ENCODE peak calls at places on chromosomes 16 and 17, in seven cellular contexts. One of them, this sample, is unnamed.

GRCh38 chr16:58127033-58127556 is 2.1 kb downstream of the CFAP20 start:
- DNase-seq in GM12891: no peak
- DNase-seq in GM12878: no peak
- DNase-seq in SK-N-SH: no peak
- DNase-seq in HepG2: peak; percentile 49
- DNase-seq in H1: no peak
- DNase-seq in K562: peak; percentile 29
- DNase-seq in this sample: no peak

GRCh38 chr16:15689290-15689689 is 39.2 kb downstream of the NDE1 start:
- DNase-seq in GM12878: no peak
- DNase-seq in SK-N-SH: no peak
- DNase-seq in HepG2: no peak
- DNase-seq in GM12891: no peak
- DNase-seq in H1: no peak
- DNase-seq in K562: no peak
- DNase-seq in this sample: no peak

GRCh38 chr16:48113471-48113870 is 42.3 kb downstream of the ABCC12 start:
- DNase-seq in GM12878: no peak
- DNase-seq in H1: no peak
- DNase-seq in GM12891: no peak
- DNase-seq in SK-N-SH: peak; percentile 33
- DNase-seq in K562: no peak
- DNase-seq in HepG2: peak; percentile 12
- DNase-seq in this sample: no peak

GRCh38 chr16:22369221-22369811 is 5.1 kb downstream of the CDR2 start:
- DNase-seq in HepG2: peak; percentile 78
- DNase-seq in GM12891: no peak
- DNase-seq in K562: no peak
- DNase-seq in GM12878: no peak
- DNase-seq in H1: no peak
- DNase-seq in SK-N-SH: no peak
- DNase-seq in this sample: no peak

GRCh38 chr16:53911506-53911905 is 207.6 kb downstream of the FTO start:
- DNase-seq in K562: no peak
- DNase-seq in HepG2: no peak
- DNase-seq in H1: no peak
- DNase-seq in SK-N-SH: no peak
- DNase-seq in GM12891: no peak
- DNase-seq in GM12878: no peak
- DNase-seq in this sample: no peak

GRCh38 chr16:87160218-87160617 is 157.0 kb downstream of the C16orf95 start:
- DNase-seq in GM12878: no peak
- DNase-seq in SK-N-SH: no peak
- DNase-seq in GM12891: no peak
- DNase-seq in H1: no peak
- DNase-seq in HepG2: no peak
- DNase-seq in K562: no peak
- DNase-seq in this sample: no peak

GRCh38 chr17:9924735-9925191 is 19.7 kb upstream of the RCVRN start:
- DNase-seq in GM12878: peak; percentile 48
- DNase-seq in SK-N-SH: peak; percentile 61
- DNase-seq in GM12891: peak; percentile 50
- DNase-seq in HepG2: peak; percentile 66
- DNase-seq in H1: no peak
- DNase-seq in K562: peak; percentile 23
- DNase-seq in this sample: peak; percentile 34

GRCh38 chr16:84303516-84303915 is 8.8 kb downstream of the WFDC1 start:
- DNase-seq in K562: no peak
- DNase-seq in H1: no peak
- DNase-seq in HepG2: no peak
- DNase-seq in SK-N-SH: no peak
- DNase-seq in GM12891: no peak
- DNase-seq in GM12878: no peak
- DNase-seq in this sample: no peak

GRCh38 chr16:57069635-57070350 is 22.6 kb upstream of the CPNE2 start:
- DNase-seq in HepG2: no peak
- DNase-seq in K562: no peak
- DNase-seq in H1: no peak
- DNase-seq in GM12891: no peak
- DNase-seq in SK-N-SH: no peak
- DNase-seq in GM12878: no peak
- DNase-seq in this sample: no peak

GRCh38 chr16:58755989-58756649 is 22.0 kb upstream of the GOT2 start:
- DNase-seq in K562: peak; percentile 67
- DNase-seq in SK-N-SH: peak; percentile 75
- DNase-seq in GM12891: peak; percentile 49
- DNase-seq in GM12878: no peak
- DNase-seq in HepG2: peak; percentile 81
- DNase-seq in H1: peak; percentile 61
- DNase-seq in this sample: peak; percentile 37

GRCh38 chr16:49833055-49833454 is 22.9 kb downstream of the ZNF423 start:
- DNase-seq in SK-N-SH: no peak
- DNase-seq in GM12891: no peak
- DNase-seq in K562: no peak
- DNase-seq in H1: no peak
- DNase-seq in HepG2: no peak
- DNase-seq in GM12878: no peak
- DNase-seq in this sample: no peak

GRCh38 chr17:50114849-50115357 is 15.1 kb downstream of the SAMD14 start:
- DNase-seq in GM12878: no peak
- DNase-seq in HepG2: peak; percentile 77
- DNase-seq in K562: peak; percentile 54
- DNase-seq in GM12891: no peak
- DNase-seq in H1: no peak
- DNase-seq in SK-N-SH: peak; percentile 79
- DNase-seq in this sample: no peak

GRCh38 chr17:70492368-70492767 is 323.0 kb downstream of the KCNJ2 start:
- DNase-seq in K562: no peak
- DNase-seq in HepG2: no peak
- DNase-seq in SK-N-SH: no peak
- DNase-seq in H1: no peak
- DNase-seq in GM12891: no peak
- DNase-seq in GM12878: no peak
- DNase-seq in this sample: no peak

GRCh38 chr17:66779186-66779585 is 55.7 kb upstream of the CACNG5 start:
- DNase-seq in SK-N-SH: no peak
- DNase-seq in HepG2: no peak
- DNase-seq in K562: no peak
- DNase-seq in GM12878: no peak
- DNase-seq in GM12891: no peak
- DNase-seq in H1: no peak
- DNase-seq in this sample: no peak

GRCh38 chr17:20989481-20989880 is 53.3 kb downstream of the USP22 start:
- DNase-seq in GM12891: no peak
- DNase-seq in H1: no peak
- DNase-seq in GM12878: no peak
- DNase-seq in HepG2: no peak
- DNase-seq in SK-N-SH: no peak
- DNase-seq in K562: no peak
- DNase-seq in this sample: no peak

GRCh38 chr16:23466162-23466885 is 13.3 kb upstream of the COG7 start:
- DNase-seq in SK-N-SH: no peak
- DNase-seq in HepG2: no peak
- DNase-seq in GM12891: no peak
- DNase-seq in GM12878: no peak
- DNase-seq in H1: no peak
- DNase-seq in K562: no peak
- DNase-seq in this sample: no peak

GRCh38 chr16:10485698-10486382 is 94.6 kb downstream of the EMP2 start:
- DNase-seq in K562: no peak
- DNase-seq in SK-N-SH: no peak
- DNase-seq in GM12891: no peak
- DNase-seq in H1: no peak
- DNase-seq in GM12878: no peak
- DNase-seq in HepG2: no peak
- DNase-seq in this sample: no peak

GRCh38 chr16:57470683-57471082 is 8.2 kb downstream of the POLR2C start:
- DNase-seq in SK-N-SH: peak; percentile 45
- DNase-seq in H1: no peak
- DNase-seq in GM12891: no peak
- DNase-seq in GM12878: no peak
- DNase-seq in HepG2: no peak
- DNase-seq in K562: no peak
- DNase-seq in this sample: no peak

GRCh38 chr17:15377200-15377599 is 35.8 kb upstream of the TEKT3 start:
- DNase-seq in SK-N-SH: no peak
- DNase-seq in H1: no peak
- DNase-seq in HepG2: no peak
- DNase-seq in K562: no peak
- DNase-seq in GM12891: no peak
- DNase-seq in GM12878: no peak
- DNase-seq in this sample: no peak

GRCh38 chr17:58329808-58330543 is 1.4 kb upstream of the TSPOAP1 start:
- DNase-seq in SK-N-SH: no peak
- DNase-seq in K562: no peak
- DNase-seq in H1: no peak
- DNase-seq in HepG2: no peak
- DNase-seq in GM12878: peak; percentile 85
- DNase-seq in GM12891: no peak
- DNase-seq in this sample: peak; percentile 15
- TF ChIP-seq TAF1 in SK-N-SH: no peak
- TF ChIP-seq TAF1 in K562: no peak
- TF ChIP-seq TAF1 in H1: no peak
- TF ChIP-seq TAF1 in HepG2: no peak
- TF ChIP-seq TAF1 in GM12878: peak; percentile 16
- TF ChIP-seq TAF1 in GM12891: peak; percentile 16
- TF ChIP-seq TAF1 in this sample: no peak

GRCh38 chr17:38453951-38454421 is 25.7 kb downstream of the ARHGAP23 start:
- DNase-seq in K562: no peak
- DNase-seq in HepG2: no peak
- DNase-seq in GM12878: no peak
- DNase-seq in SK-N-SH: peak; percentile 78
- DNase-seq in GM12891: no peak
- DNase-seq in H1: no peak
- DNase-seq in this sample: no peak

GRCh38 chr17:38457577-38458371 is 29.5 kb downstream of the ARHGAP23 start:
- DNase-seq in HepG2: no peak
- DNase-seq in SK-N-SH: no peak
- DNase-seq in H1: no peak
- DNase-seq in GM12878: no peak
- DNase-seq in GM12891: no peak
- DNase-seq in K562: no peak
- DNase-seq in this sample: peak; percentile 7

GRCh38 chr17:38454528-38454927 is 26.3 kb downstream of the ARHGAP23 start:
- DNase-seq in GM12891: no peak
- DNase-seq in GM12878: no peak
- DNase-seq in HepG2: no peak
- DNase-seq in SK-N-SH: peak; percentile 84
- DNase-seq in K562: no peak
- DNase-seq in H1: no peak
- DNase-seq in this sample: no peak

GRCh38 chr17:38456031-38456815 is 28.0 kb downstream of the ARHGAP23 start:
- DNase-seq in H1: no peak
- DNase-seq in K562: no peak
- DNase-seq in GM12891: no peak
- DNase-seq in GM12878: no peak
- DNase-seq in HepG2: no peak
- DNase-seq in SK-N-SH: no peak
- DNase-seq in this sample: no peak

GRCh38 chr17:38455288-38455915 is 27.1 kb downstream of the ARHGAP23 start:
- DNase-seq in HepG2: no peak
- DNase-seq in K562: no peak
- DNase-seq in GM12891: no peak
- DNase-seq in SK-N-SH: peak; percentile 67
- DNase-seq in H1: no peak
- DNase-seq in GM12878: no peak
- DNase-seq in this sample: no peak
- TF ChIP-seq TAF1 in HepG2: no peak
- TF ChIP-seq TAF1 in K562: no peak
- TF ChIP-seq TAF1 in GM12891: no peak
- TF ChIP-seq TAF1 in SK-N-SH: no peak
- TF ChIP-seq TAF1 in H1: no peak
- TF ChIP-seq TAF1 in GM12878: no peak
- TF ChIP-seq TAF1 in this sample: no peak

GRCh38 chr16:72400257-72401078 is 228.5 kb upstream of the PMFBP1 start:
- DNase-seq in GM12891: peak; percentile 5
- DNase-seq in HepG2: peak; percentile 71
- DNase-seq in K562: peak; percentile 49
- DNase-seq in SK-N-SH: peak; percentile 54
- DNase-seq in GM12878: peak; percentile 7
- DNase-seq in H1: no peak
- DNase-seq in this sample: peak; percentile 10
- TF ChIP-seq TAF1 in GM12891: no peak
- TF ChIP-seq TAF1 in HepG2: no peak
- TF ChIP-seq TAF1 in K562: no peak
- TF ChIP-seq TAF1 in SK-N-SH: no peak
- TF ChIP-seq TAF1 in GM12878: no peak
- TF ChIP-seq TAF1 in H1: no peak
- TF ChIP-seq TAF1 in this sample: no peak

GRCh38 chr16:1538804-1539520 is 5.5 kb downstream of the TMEM204 start:
- DNase-seq in HepG2: no peak
- DNase-seq in K562: no peak
- DNase-seq in GM12891: no peak
- DNase-seq in H1: no peak
- DNase-seq in GM12878: no peak
- DNase-seq in SK-N-SH: peak; percentile 77
- DNase-seq in this sample: no peak

GRCh38 chr16:1541293-1542165 is 8.1 kb downstream of the TMEM204 start:
- DNase-seq in SK-N-SH: no peak
- DNase-seq in K562: no peak
- DNase-seq in HepG2: no peak
- DNase-seq in GM12891: no peak
- DNase-seq in GM12878: no peak
- DNase-seq in H1: no peak
- DNase-seq in this sample: no peak

GRCh38 chr16:1540556-1540855 is 7.0 kb downstream of the TMEM204 start:
- DNase-seq in GM12878: no peak
- DNase-seq in HepG2: no peak
- DNase-seq in K562: no peak
- DNase-seq in SK-N-SH: no peak
- DNase-seq in H1: no peak
- DNase-seq in GM12891: no peak
- DNase-seq in this sample: no peak

GRCh38 chr16:1537763-1538289 is 4.4 kb downstream of the TMEM204 start:
- DNase-seq in HepG2: no peak
- DNase-seq in GM12878: no peak
- DNase-seq in H1: no peak
- DNase-seq in GM12891: no peak
- DNase-seq in K562: no peak
- DNase-seq in SK-N-SH: no peak
- DNase-seq in this sample: no peak

GRCh38 chr16:1539720-1540555 is 6.5 kb downstream of the TMEM204 start:
- DNase-seq in K562: no peak
- DNase-seq in SK-N-SH: no peak
- DNase-seq in H1: no peak
- DNase-seq in HepG2: no peak
- DNase-seq in GM12878: no peak
- DNase-seq in GM12891: no peak
- DNase-seq in this sample: no peak
- TF ChIP-seq TAF1 in K562: no peak
- TF ChIP-seq TAF1 in SK-N-SH: no peak
- TF ChIP-seq TAF1 in H1: no peak
- TF ChIP-seq TAF1 in HepG2: no peak
- TF ChIP-seq TAF1 in GM12878: no peak
- TF ChIP-seq TAF1 in GM12891: no peak
- TF ChIP-seq TAF1 in this sample: no peak